ENCODE peak calls at places on chromosomes 12 and 14, in nine cellular contexts. Q is stomach, W is IMR-90, R is Peyer's patch, O is prostate gland, S is heart left ventricle, V is A549, N is spleen, T is adrenal gland. A is an unnamed sample. For H3K4me1, the result is how much of the 10 kb centered on the place peaks cover.

GRCh38 chr12:10891937-10892336 is 7.9 kb upstream of the PRH1 start:
- DNase-seq in Q (no peak), W (no peak), R (no peak), O (no peak), S (no peak), V (no peak), N (no peak), T (no peak), A (no peak)

GRCh38 chr12:110844131-110844530 is 2.7 kb upstream of the CCDC63 start:
- DNase-seq in Q (no peak), W (no peak), R (no peak), O (no peak), S (no peak), V (no peak), N (no peak), T (no peak), A (no peak)

GRCh38 chr14:92503756-92504491 is 9.7 kb upstream of the RIN3 start:
- DNase-seq in Q (no peak), W (peak), R (no peak), O (no peak), S (no peak), V (peak), N (no peak), T (peak), A (no peak)

GRCh38 chr14:24928501-24928900 is 121.4 kb downstream of the STXBP6 start:
- DNase-seq in Q (no peak), W (peak), R (no peak), O (no peak), S (no peak), V (no peak), N (no peak), T (no peak), A (no peak)

GRCh38 chr12:125193798-125194562 is 128.7 kb downstream of the AACS start:
- DNase-seq in Q (no peak), W (peak), R (no peak), O (no peak), S (no peak), V (peak), N (no peak), T (no peak), A (no peak)

GRCh38 chr14:102008891-102009290 is 44.5 kb downstream of the DYNC1H1 start:
- DNase-seq in Q (no peak), W (no peak), R (no peak), O (no peak), S (no peak), V (no peak), N (no peak), T (no peak), A (no peak)

GRCh38 chr12:110174373-110174996 is 50.3 kb downstream of the IFT81 start:
- DNase-seq in Q (no peak), W (no peak), R (no peak), O (no peak), S (no peak), V (no peak), N (no peak), T (no peak), A (no peak)

GRCh38 chr12:27711312-27711682 is 665 bp downstream of the MRPS35 start:
- DNase-seq in Q (no peak), W (no peak), R (no peak), O (no peak), S (no peak), V (peak), N (no peak), T (no peak), A (no peak)

GRCh38 chr12:26734510-26735248 is 98.3 kb downstream of the ITPR2 start:
- DNase-seq in Q (no peak), W (no peak), R (no peak), O (no peak), S (no peak), V (no peak), N (no peak), T (no peak), A (no peak)

GRCh38 chr12:61348871-61349270 is 911.3 kb upstream of the USP15 start:
- DNase-seq in Q (no peak), W (no peak), R (no peak), O (no peak), S (no peak), V (no peak), N (no peak), T (no peak), A (no peak)

GRCh38 chr14:63852271-63852816 is 460 bp upstream of the SYNE2 start:
- DNase-seq in Q (no peak), W (peak), R (no peak), O (no peak), S (no peak), V (peak), N (no peak), T (peak), A (no peak)

GRCh38 chr12:14278294-14278953 is 87.1 kb upstream of the ATF7IP start:
- DNase-seq in Q (no peak), W (no peak), R (peak), O (peak), S (no peak), V (no peak), N (no peak), T (no peak), A (no peak)

GRCh38 chr12:84413656-84414055 is 498.9 kb downstream of the SLC6A15 start:
- DNase-seq in Q (no peak), W (no peak), R (no peak), O (no peak), S (no peak), V (no peak), N (no peak), T (no peak), A (no peak)

GRCh38 chr12:112381421-112381897 is 772 bp downstream of the HECTD4 start:
- DNase-seq in Q (peak), W (no peak), R (peak), O (peak), S (no peak), V (no peak), N (no peak), T (peak), A (no peak)

GRCh38 chr14:65403231-65403630 is 9.3 kb upstream of the FUT8 start:
- DNase-seq in Q (no peak), W (no peak), R (no peak), O (no peak), S (no peak), V (no peak), N (no peak), T (no peak), A (no peak)

GRCh38 chr12:11927311-11927935 is 143.3 kb upstream of the BCL2L14 start:
- DNase-seq in Q (no peak), W (peak), R (no peak), O (no peak), S (no peak), V (no peak), N (no peak), T (no peak), A (no peak)

GRCh38 chr14:65095633-65096205 is 6.6 kb downstream of the MAX start:
- DNase-seq in Q (peak), W (peak), R (no peak), O (peak), S (peak), V (no peak), N (no peak), T (peak), A (peak)

GRCh38 chr12:101759396-101760047 is 20.3 kb upstream of the SYCP3 start:
- DNase-seq in Q (no peak), W (peak), R (no peak), O (no peak), S (no peak), V (peak), N (no peak), T (peak), A (no peak)

GRCh38 chr14:32509632-32510187 is 180.6 kb downstream of the AKAP6 start:
- DNase-seq in Q (peak), W (peak), R (no peak), O (peak), S (peak), V (peak), N (no peak), T (peak), A (peak)
- H3K4me3 ChIP-seq in Q (peak), W (no peak), R (no peak), O (no peak), S (no peak), V (peak), N (no peak), T (no peak), A (peak)

DNA sequence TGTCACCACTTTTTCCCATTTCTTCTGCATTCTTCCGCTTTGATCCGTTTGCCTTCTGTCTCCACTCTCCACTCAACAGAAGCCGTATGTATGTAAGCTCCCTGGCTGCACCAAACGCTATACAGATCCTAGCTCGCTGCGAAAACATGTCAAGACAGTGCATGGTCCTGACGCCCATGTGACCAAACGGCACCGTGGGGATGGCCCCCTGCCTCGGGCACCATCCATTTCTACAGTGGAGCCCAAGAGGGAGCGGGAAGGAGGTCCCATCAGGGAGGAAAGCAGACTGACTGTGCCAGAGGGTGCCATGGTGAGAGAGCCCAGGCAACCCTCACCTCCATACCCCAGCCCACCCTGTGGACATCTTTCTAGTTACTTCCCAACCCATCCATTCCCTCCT is 8.3 kb downstream of the GLI1 start:
- DNase-seq in Q (no peak), W (no peak), R (no peak), O (no peak), S (no peak), V (no peak), N (peak), T (no peak), A (no peak)
- TF ChIP-seq POLR2A in Q (no peak), W (no peak), R (no peak), O (no peak), S (no peak), V (no peak), N (no peak), T (no peak), A (no peak)

DNA sequence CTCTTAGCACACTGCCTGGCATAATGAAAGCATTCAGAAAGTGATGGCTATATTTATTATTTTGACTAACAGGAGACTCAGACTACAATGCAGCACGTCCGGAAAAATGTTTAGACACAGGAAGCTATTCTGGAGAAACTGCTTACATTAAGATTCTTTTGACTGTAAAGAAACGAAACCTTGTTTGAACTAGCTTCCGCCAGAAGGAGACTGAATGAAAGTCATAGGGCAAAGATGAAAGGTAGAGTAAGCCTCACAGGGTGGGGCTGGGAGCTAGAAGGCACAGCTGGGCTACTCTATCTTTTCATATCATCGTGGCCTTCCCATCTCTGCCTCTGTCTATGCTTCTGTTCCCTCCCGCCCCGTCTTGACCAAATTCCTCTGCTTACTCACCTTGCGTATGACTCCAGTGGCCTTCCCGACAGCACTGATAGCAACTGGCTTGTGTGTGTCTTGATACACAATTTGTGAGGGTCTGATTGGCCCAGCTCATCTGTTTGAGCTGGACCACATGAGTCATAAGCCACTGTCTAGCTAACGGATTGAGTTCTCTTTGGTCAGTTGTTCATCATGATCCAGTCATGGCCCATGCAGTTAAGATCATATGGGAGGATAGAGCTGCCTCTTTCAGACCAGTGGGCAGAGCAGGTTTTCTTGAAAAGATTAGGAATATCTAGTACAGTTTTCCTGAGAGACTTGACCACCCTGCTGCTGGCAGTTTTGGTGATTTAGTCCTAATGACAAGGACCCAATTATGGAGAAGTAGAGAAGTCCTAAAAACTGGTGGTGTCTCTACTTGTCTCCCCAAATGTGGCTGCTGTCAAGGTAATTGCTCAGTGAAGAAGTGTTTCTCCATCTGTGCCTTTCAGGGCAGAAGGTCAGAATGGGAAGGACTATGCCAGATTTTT is 151.5 kb upstream of the SLC38A2 start:
- DNase-seq in Q (no peak), W (peak), R (no peak), O (no peak), S (no peak), V (peak), N (no peak), T (peak), A (no peak)
- H3K4me1 ChIP-seq in Q (under half), W (under half), R (under half), O (under half), S (under half), V (under half), N (under half), T (under half), A (under half)

DNA sequence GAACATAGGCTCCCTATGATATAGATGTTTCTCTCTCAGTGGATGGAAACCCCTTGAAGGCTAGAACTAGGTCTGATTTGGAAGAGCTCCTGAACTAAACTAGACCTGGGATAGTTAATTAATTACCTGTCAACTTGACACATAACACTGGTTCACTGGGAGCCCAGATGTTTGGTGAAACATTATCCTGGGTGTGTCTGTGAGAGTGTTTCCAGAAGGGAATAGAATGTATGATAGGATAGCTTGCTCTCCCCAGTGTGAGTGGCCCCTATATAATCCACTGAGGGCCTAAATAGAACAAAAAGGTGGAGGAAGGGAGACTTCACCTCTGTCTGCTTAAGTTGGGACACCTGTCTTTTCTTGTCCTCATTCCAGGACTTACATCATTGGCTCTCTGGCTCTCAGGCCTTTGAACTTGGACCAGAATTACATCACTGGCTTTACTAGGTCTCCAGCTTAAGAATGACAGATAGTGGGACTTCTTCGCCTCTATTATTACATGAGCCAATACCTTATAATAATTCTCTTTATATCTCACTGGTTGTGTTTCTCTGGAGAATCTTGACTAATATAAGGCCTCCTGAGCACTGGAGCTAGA is 194.1 kb downstream of the KTN1 start:
- DNase-seq in Q (no peak), W (no peak), R (no peak), O (no peak), S (no peak), V (no peak), N (no peak), T (no peak), A (no peak)
- H3K4me3 ChIP-seq in Q (no peak), W (no peak), R (no peak), O (no peak), S (no peak), V (no peak), N (no peak), T (no peak), A (no peak)

GRCh38 chr12:53466640-53467039 is 14.7 kb downstream of the PCBP2 start:
- DNase-seq in Q (no peak), W (no peak), R (no peak), O (peak), S (no peak), V (no peak), N (no peak), T (no peak), A (no peak)
- TF ChIP-seq POLR2A in Q (no peak), W (no peak), R (no peak), O (no peak), S (no peak), V (no peak), N (no peak), T (no peak), A (no peak)

GRCh38 chr12:116454950-116455447 is 104.2 kb upstream of the MAP1LC3B2 start:
- DNase-seq in Q (no peak), W (peak), R (no peak), O (no peak), S (no peak), V (peak), N (no peak), T (no peak), A (no peak)
- H3K4me1 ChIP-seq in Q (under half), W (under half), R (under half), O (under half), S (under half), V (under half), N (under half), T (under half), A (under half)

DNA sequence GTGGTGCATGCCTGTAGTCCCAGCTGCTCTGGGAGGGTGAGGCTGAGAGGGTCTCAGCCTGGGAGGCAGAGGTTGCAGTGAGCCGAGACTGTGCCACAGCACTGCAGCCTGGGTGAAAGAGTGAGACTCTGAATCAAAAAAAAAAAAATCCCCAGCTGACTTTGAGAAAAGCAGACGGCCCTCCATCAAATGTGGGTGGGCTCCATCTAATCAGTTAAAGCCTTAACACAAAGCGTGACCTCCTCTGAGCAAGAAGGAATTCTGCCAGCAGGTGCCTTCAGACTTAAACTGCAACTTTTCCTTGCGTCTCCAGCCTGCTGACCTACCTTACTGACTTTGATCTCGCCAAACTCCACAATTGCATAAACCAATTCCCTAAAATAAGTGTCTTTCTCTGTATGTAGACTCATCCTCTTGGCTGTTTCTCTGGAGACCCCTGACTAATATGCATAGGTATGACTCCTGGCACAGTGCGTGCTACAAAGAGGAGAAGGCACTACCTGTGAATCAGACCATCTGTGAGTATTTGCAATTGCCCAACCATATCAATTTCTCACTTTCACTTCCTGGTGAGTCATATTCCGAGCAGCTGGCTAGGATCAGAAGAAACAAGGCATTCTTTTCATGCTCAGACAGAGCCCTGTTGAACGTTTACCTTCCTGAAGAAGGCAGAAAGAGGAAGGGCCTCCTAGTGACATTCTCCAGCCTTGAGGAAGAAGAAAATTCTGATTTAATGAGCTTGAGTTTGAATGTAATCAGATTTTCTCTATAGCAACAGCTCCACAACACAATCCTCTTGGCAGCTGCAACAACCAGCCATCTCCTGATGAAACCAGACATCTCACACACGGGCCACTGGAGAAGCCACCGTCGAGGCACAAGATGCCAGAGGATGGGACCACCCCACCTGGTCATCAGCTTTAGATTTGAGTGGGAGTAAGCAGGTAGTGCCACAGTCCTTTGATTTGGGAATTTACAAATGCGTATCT is 54.3 kb downstream of the CLMN start:
- DNase-seq in Q (peak), W (peak), R (peak), O (peak), S (no peak), V (peak), N (no peak), T (peak), A (peak)
- H3K4me3 ChIP-seq in Q (no peak), W (no peak), R (no peak), O (no peak), S (no peak), V (no peak), N (no peak), T (no peak), A (no peak)

DNA sequence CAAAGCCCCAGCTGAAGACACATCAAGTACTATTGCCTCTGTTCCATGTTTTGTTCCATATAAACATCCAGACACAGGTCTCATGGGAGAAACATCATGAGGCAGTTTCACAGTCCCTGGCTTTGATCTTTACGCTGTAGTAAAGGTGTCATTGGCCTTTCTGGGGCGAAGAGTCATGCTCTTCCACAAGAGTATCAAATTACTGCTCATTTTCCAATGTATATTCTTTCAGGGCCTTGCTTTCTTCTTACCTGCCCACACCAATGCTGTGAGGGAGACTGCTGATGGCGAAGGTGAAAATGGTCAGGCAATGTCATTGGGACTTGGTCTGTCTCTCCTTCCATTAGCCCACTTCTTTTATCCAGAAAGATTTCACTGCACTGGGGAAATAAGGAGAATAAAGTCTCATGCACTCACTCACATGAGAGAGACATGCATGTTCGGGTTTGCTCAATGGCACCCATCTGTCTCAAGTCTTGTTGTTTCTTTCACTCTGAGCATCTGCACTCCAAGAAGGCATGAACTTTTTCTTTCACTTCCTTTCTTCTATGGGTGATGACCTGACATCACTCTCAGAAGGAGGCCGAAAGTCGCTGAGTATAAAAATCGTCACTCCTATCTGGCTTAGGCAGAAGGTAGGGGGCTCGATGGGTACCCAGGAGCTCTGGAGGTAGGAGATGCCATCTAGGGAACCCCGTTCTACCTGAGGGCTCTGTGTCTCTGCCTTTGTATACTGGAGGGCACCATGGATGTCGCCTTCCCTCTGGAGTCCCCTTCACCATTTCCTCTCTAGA is 1.3 kb upstream of the JDP2 start:
- DNase-seq in Q (no peak), W (no peak), R (peak), O (no peak), S (no peak), V (no peak), N (no peak), T (peak), A (no peak)
- TF ChIP-seq POLR2A in Q (no peak), W (no peak), R (no peak), O (no peak), S (no peak), V (no peak), N (no peak), T (no peak), A (no peak)